ENCODE peak calls at places on chromosomes 12 and 14, in four cellular contexts. One of them, this sample, is unnamed.

GRCh38 chr14:95707327-95707726 is 6.6 kb downstream of the TCL1A start:
- DNase-seq in HuH-7.5: no peak
- DNase-seq in CD8-positive, alpha-beta memory T cell: no peak
- DNase-seq in upper lobe of right lung: no peak
- DNase-seq in this sample: no peak

GRCh38 chr14:100589071-100589759 is 2.0 kb upstream of the BEGAIN start:
- DNase-seq in HuH-7.5: no peak
- DNase-seq in CD8-positive, alpha-beta memory T cell: no peak
- DNase-seq in upper lobe of right lung: peak
- DNase-seq in this sample: no peak

GRCh38 chr12:9740109-9740750 is 7.3 kb upstream of the CLECL1 start:
- DNase-seq in HuH-7.5: no peak
- DNase-seq in upper lobe of right lung: no peak
- DNase-seq in CD8-positive, alpha-beta memory T cell: no peak
- DNase-seq in this sample: no peak

GRCh38 chr12:26028953-26029740 is 70.7 kb downstream of the RASSF8 start:
- DNase-seq in CD8-positive, alpha-beta memory T cell: no peak
- DNase-seq in upper lobe of right lung: no peak
- DNase-seq in HuH-7.5: no peak
- DNase-seq in this sample: no peak

GRCh38 chr12:118307069-118307954 is 65.4 kb downstream of the TAOK3 start:
- DNase-seq in CD8-positive, alpha-beta memory T cell: no peak
- DNase-seq in upper lobe of right lung: no peak
- DNase-seq in HuH-7.5: no peak
- DNase-seq in this sample: no peak

GRCh38 chr12:15910864-15911696 is at the start of gene DERA:
- DNase-seq in upper lobe of right lung: peak
- DNase-seq in HuH-7.5: peak
- DNase-seq in CD8-positive, alpha-beta memory T cell: peak
- DNase-seq in this sample: peak

GRCh38 chr14:104395276-104395675 is 184.3 kb upstream of the C14orf180 start:
- DNase-seq in CD8-positive, alpha-beta memory T cell: no peak
- DNase-seq in HuH-7.5: no peak
- DNase-seq in upper lobe of right lung: no peak
- DNase-seq in this sample: no peak

GRCh38 chr12:42756841-42757661 is 167.5 kb upstream of the PRICKLE1 start:
- DNase-seq in HuH-7.5: no peak
- DNase-seq in upper lobe of right lung: no peak
- DNase-seq in CD8-positive, alpha-beta memory T cell: no peak
- DNase-seq in this sample: no peak

GRCh38 chr14:93150227-93151206 is 34.2 kb downstream of the MOAP1 start:
- DNase-seq in upper lobe of right lung: no peak
- DNase-seq in CD8-positive, alpha-beta memory T cell: no peak
- DNase-seq in HuH-7.5: no peak
- DNase-seq in this sample: no peak

GRCh38 chr12:28023156-28023887 is 50.8 kb upstream of the PTHLH start:
- DNase-seq in CD8-positive, alpha-beta memory T cell: no peak
- DNase-seq in HuH-7.5: no peak
- DNase-seq in upper lobe of right lung: no peak
- DNase-seq in this sample: no peak

GRCh38 chr14:69547701-69548348 is 26.8 kb downstream of the CCDC177 start:
- DNase-seq in HuH-7.5: no peak
- DNase-seq in CD8-positive, alpha-beta memory T cell: no peak
- DNase-seq in upper lobe of right lung: no peak
- DNase-seq in this sample: no peak

GRCh38 chr12:112664569-112664968 is 127.0 kb upstream of the RPH3A start:
- DNase-seq in HuH-7.5: peak
- DNase-seq in upper lobe of right lung: no peak
- DNase-seq in CD8-positive, alpha-beta memory T cell: no peak
- DNase-seq in this sample: no peak

GRCh38 chr12:121296618-121297476 is at the start of gene CAMKK2:
- DNase-seq in upper lobe of right lung: peak
- DNase-seq in CD8-positive, alpha-beta memory T cell: peak
- DNase-seq in HuH-7.5: peak
- DNase-seq in this sample: peak

GRCh38 chr12:4539167-4539870 is 629 bp downstream of the RAD51AP1 start:
- DNase-seq in CD8-positive, alpha-beta memory T cell: no peak
- DNase-seq in upper lobe of right lung: no peak
- DNase-seq in HuH-7.5: no peak
- DNase-seq in this sample: no peak

GRCh38 chr12:17416748-17417147 is 673.2 kb downstream of the RERGL start:
- DNase-seq in HuH-7.5: no peak
- DNase-seq in upper lobe of right lung: no peak
- DNase-seq in CD8-positive, alpha-beta memory T cell: no peak
- DNase-seq in this sample: no peak

This sample was measured in T-helper 9 cell.